ENCODE peak calls at places on chromosomes 12 and 14, in seven cellular contexts. G, Y, O, A, V, L and H are unnamed samples.

GRCh38 chr14:101518611-101519048 is 42.7 kb upstream of the DIO3 start:
- DNase-seq in L (no peak), Y (no peak), V (no peak), G (no peak), O (no peak), A (no peak), H (no peak)

GRCh38 chr12:29163146-29163545 is 14.1 kb downstream of the FAR2 start:
- DNase-seq in Y (no peak), G (no peak), A (no peak), L (no peak), V (no peak), O (no peak), H (no peak)

GRCh38 chr14:52977798-52978197 is 26.9 kb upstream of the FERMT2 start:
- DNase-seq in L (no peak), O (no peak), V (no peak), G (no peak), A (no peak), Y (no peak), H (no peak)

GRCh38 chr12:127829974-127830543 is 436.9 kb upstream of the TMEM132C start:
- DNase-seq in A (no peak), V (no peak), O (no peak), G (no peak), L (no peak), Y (no peak), H (no peak)

GRCh38 chr14:47276931-47277330 is 398.5 kb downstream of the MDGA2 start:
- DNase-seq in L (no peak), O (no peak), V (no peak), A (peak), Y (no peak), G (no peak), H (no peak)

GRCh38 chr12:129696952-129697351 is 206.9 kb downstream of the TMEM132D start:
- DNase-seq in Y (no peak), G (no peak), A (no peak), L (no peak), V (no peak), O (no peak), H (no peak)

GRCh38 chr12:2057041-2057792 is 4.4 kb downstream of the CACNA1C start:
- DNase-seq in L (peak), Y (no peak), G (no peak), A (peak), V (peak), O (peak), H (no peak)

GRCh38 chr12:30827406-30828055 is 72.8 kb upstream of the CAPRIN2 start:
- DNase-seq in O (no peak), Y (no peak), G (no peak), L (peak), V (no peak), A (no peak), H (no peak)

GRCh38 chr12:1628671-1629337 is at the start of gene WNT5B:
- DNase-seq in G (no peak), Y (no peak), L (no peak), A (peak), O (no peak), V (no peak), H (no peak)

GRCh38 chr14:44162197-44162596 is 344.9 kb downstream of the FSCB start:
- DNase-seq in G (no peak), L (no peak), A (peak), Y (no peak), V (no peak), O (no peak), H (no peak)

GRCh38 chr12:26647091-26647490 is 185.9 kb downstream of the ITPR2 start:
- DNase-seq in L (no peak), G (no peak), O (no peak), Y (no peak), A (no peak), V (no peak), H (no peak)

GRCh38 chr12:88391556-88391955 is 188.7 kb downstream of the KITLG start:
- DNase-seq in O (peak), L (no peak), V (peak), Y (peak), G (peak), A (no peak), H (peak)

GRCh38 chr12:59372971-59373370 is 222.9 kb upstream of the SLC16A7 start:
- DNase-seq in O (no peak), Y (no peak), L (no peak), G (no peak), V (peak), A (peak), H (no peak)

GRCh38 chr12:126212827-126213226 is 1147.6 kb downstream of the AACS start:
- DNase-seq in V (no peak), L (no peak), Y (no peak), G (no peak), O (no peak), A (no peak), H (no peak)

GRCh38 chr12:1083888-1084262 is 92.9 kb downstream of the ERC1 start:
- DNase-seq in L (no peak), G (peak), O (no peak), Y (no peak), A (peak), V (peak), H (peak)

GRCh38 chr12:55068416-55069010 is 48.7 kb downstream of the NEUROD4 start:
- DNase-seq in V (peak), G (peak), Y (peak), L (peak), A (peak), O (no peak), H (peak)

GRCh38 chr12:68233498-68233897 is 7.9 kb upstream of the IL26 start:
- DNase-seq in O (no peak), A (no peak), Y (no peak), V (no peak), G (no peak), L (no peak), H (no peak)

GRCh38 chr12:9700606-9700956 is 31.1 kb downstream of the CLEC2D start:
- DNase-seq in A (no peak), V (no peak), Y (no peak), L (no peak), O (no peak), G (no peak), H (no peak)

GRCh38 chr14:100810861-100811461 is 15.0 kb upstream of the MEG3 start:
- DNase-seq in V (no peak), Y (no peak), O (no peak), L (no peak), G (no peak), A (no peak), H (no peak)

GRCh38 chr14:103007555-103007954 is 49.8 kb downstream of the CDC42BPB start:
- DNase-seq in G (no peak), V (no peak), L (no peak), Y (no peak), O (no peak), A (no peak), H (no peak)

GRCh38 chr12:48767047-48767446 is 21.8 kb downstream of the ADCY6 start:
- DNase-seq in Y (no peak), G (no peak), O (no peak), V (no peak), L (no peak), A (no peak), H (no peak)

GRCh38 chr14:21185506-21185905 is 29.6 kb upstream of the OR5AU1 start:
- DNase-seq in V (no peak), A (no peak), Y (no peak), L (no peak), O (no peak), G (no peak), H (no peak)

GRCh38 chr14:93318927-93319326 is 13.9 kb downstream of the BTBD7 start:
- DNase-seq in V (peak), G (no peak), L (no peak), A (no peak), Y (no peak), O (no peak), H (peak)

GRCh38 chr14:64680013-64680674 is 24.1 kb upstream of the PLEKHG3 start:
- DNase-seq in G (no peak), A (no peak), V (no peak), L (no peak), Y (no peak), O (no peak), H (no peak)

GRCh38 chr14:32682219-32682618 is 256.5 kb upstream of the NPAS3 start:
- DNase-seq in G (no peak), Y (no peak), L (no peak), O (no peak), V (no peak), A (no peak), H (no peak)

GRCh38 chr14:72545411-72546311 is 348.2 kb downstream of the DPF3 start:
- DNase-seq in G (no peak), V (no peak), O (no peak), L (no peak), Y (no peak), A (no peak), H (no peak)